ENCODE peak calls at places on chromosome 14, in seven cellular contexts. O, Y, J, Q, A, V and H are unnamed samples.

GRCh38 chr14:61296707-61297502 is 15.8 kb upstream of the TMEM30B start:
- DNase-seq in O (no peak), Y (peak), J (peak), Q (no peak), A (no peak), V (no peak), H (peak)

GRCh38 chr14:96559571-96559970 is 57.4 kb downstream of the PAPOLA start:
- DNase-seq in O (no peak), Y (no peak), J (no peak), Q (no peak), A (no peak), V (no peak), H (no peak)

GRCh38 chr14:78840898-78841297 is 670.7 kb downstream of the NRXN3 start:
- DNase-seq in O (no peak), Y (no peak), J (no peak), Q (no peak), A (no peak), V (no peak), H (no peak)

GRCh38 chr14:87149583-87150354 is 843.2 kb downstream of the GALC start:
- DNase-seq in O (no peak), Y (peak), J (peak), Q (no peak), A (no peak), V (no peak), H (no peak)

GRCh38 chr14:22552827-22553076 is 36.3 kb downstream of the DAD1 start:
- DNase-seq in O (no peak), Y (no peak), J (no peak), Q (no peak), A (no peak), V (no peak), H (no peak)

GRCh38 chr14:106210650-106211049 is 684.3 kb downstream of the TMEM121 start:
- DNase-seq in O (no peak), Y (no peak), J (no peak), Q (no peak), A (no peak), V (no peak), H (peak)

GRCh38 chr14:88181072-88181471 is 142.0 kb downstream of the KCNK10 start:
- DNase-seq in O (no peak), Y (no peak), J (no peak), Q (no peak), A (no peak), V (no peak), H (no peak)

GRCh38 chr14:81268016-81268416 is 47.3 kb upstream of the GTF2A1 start:
- DNase-seq in O (no peak), Y (no peak), J (no peak), Q (no peak), A (no peak), V (no peak), H (peak)

GRCh38 chr14:55086939-55087338 is 35.5 kb downstream of the MAPK1IP1L start:
- DNase-seq in O (no peak), Y (no peak), J (no peak), Q (no peak), A (no peak), V (no peak), H (no peak)

GRCh38 chr14:56351861-56352260 is 227.7 kb upstream of the TMEM260 start:
- DNase-seq in O (no peak), Y (peak), J (peak), Q (peak), A (no peak), V (no peak), H (no peak)

GRCh38 chr14:23173039-23173438 is 10.4 kb downstream of the SLC7A8 start:
- DNase-seq in O (no peak), Y (no peak), J (no peak), Q (no peak), A (no peak), V (no peak), H (no peak)

GRCh38 chr14:57632649-57633048 is 139.0 kb upstream of the CCDC198 start:
- DNase-seq in O (no peak), Y (no peak), J (no peak), Q (no peak), A (no peak), V (no peak), H (no peak)

GRCh38 chr14:67446371-67447032 is 34.5 kb upstream of the PLEK2 start:
- DNase-seq in O (no peak), Y (no peak), J (no peak), Q (no peak), A (no peak), V (no peak), H (no peak)

GRCh38 chr14:95998656-95999055 is 40.5 kb upstream of the C14orf132 start:
- DNase-seq in O (no peak), Y (peak), J (peak), Q (peak), A (no peak), V (no peak), H (no peak)

GRCh38 chr14:21096889-21097615 is 1.4 kb downstream of the ZNF219 start:
- DNase-seq in O (no peak), Y (no peak), J (no peak), Q (no peak), A (no peak), V (no peak), H (no peak)

GRCh38 chr14:86654558-86655184 is 1124.7 kb downstream of the FLRT2 start:
- DNase-seq in O (peak), Y (peak), J (peak), Q (no peak), A (no peak), V (no peak), H (peak)

GRCh38 chr14:76951149-76951548 is 77.4 kb downstream of the IRF2BPL start:
- DNase-seq in O (no peak), Y (no peak), J (peak), Q (no peak), A (no peak), V (no peak), H (no peak)

GRCh38 chr14:100449225-100449987 is 126.3 kb downstream of the SLC25A47 start:
- DNase-seq in O (no peak), Y (no peak), J (no peak), Q (no peak), A (no peak), V (no peak), H (no peak)

GRCh38 chr14:95523818-95524448 is 7.5 kb upstream of the SYNE3 start:
- DNase-seq in O (no peak), Y (no peak), J (no peak), Q (no peak), A (no peak), V (no peak), H (no peak)

GRCh38 chr14:37165794-37166193 is 6.6 kb downstream of the SLC25A21 start:
- DNase-seq in O (no peak), Y (no peak), J (no peak), Q (no peak), A (no peak), V (no peak), H (no peak)

GRCh38 chr14:96060161-96060933 is 21.2 kb downstream of the C14orf132 start:
- DNase-seq in O (no peak), Y (no peak), J (no peak), Q (no peak), A (no peak), V (no peak), H (no peak)